ENCODE peak calls at places on chromosomes 16 and 17, in six cellular contexts. One of them, this sample, is unnamed.

GRCh38 chr16:17327671-17328335 is 143.0 kb downstream of the XYLT1 start:
- DNase-seq in T1000: no peak
- DNase-seq in neural progenitor cell: no peak
- DNase-seq in OCI-LY7: no peak
- DNase-seq in IMR-90: peak
- DNase-seq in AG09319: no peak
- DNase-seq in this sample: no peak

GRCh38 chr17:19508327-19508867 is 25.3 kb upstream of the SLC47A1 start:
- DNase-seq in T1000: no peak
- DNase-seq in neural progenitor cell: peak
- DNase-seq in OCI-LY7: peak
- DNase-seq in IMR-90: no peak
- DNase-seq in AG09319: no peak
- DNase-seq in this sample: no peak

GRCh38 chr16:83356266-83356665 is 451.5 kb upstream of the HSBP1 start:
- DNase-seq in T1000: no peak
- DNase-seq in neural progenitor cell: peak
- DNase-seq in OCI-LY7: peak
- DNase-seq in IMR-90: peak
- DNase-seq in AG09319: peak
- DNase-seq in this sample: peak

GRCh38 chr16:67240506-67240905 is 6.8 kb downstream of the FHOD1 start:
- DNase-seq in T1000: no peak
- DNase-seq in neural progenitor cell: no peak
- DNase-seq in OCI-LY7: no peak
- DNase-seq in IMR-90: peak
- DNase-seq in AG09319: no peak
- DNase-seq in this sample: no peak

GRCh38 chr17:47719411-47720152 is 13.5 kb upstream of the TBX21 start:
- DNase-seq in T1000: peak
- DNase-seq in neural progenitor cell: no peak
- DNase-seq in OCI-LY7: no peak
- DNase-seq in IMR-90: peak
- DNase-seq in AG09319: no peak
- DNase-seq in this sample: no peak

GRCh38 chr16:11359370-11359769 is 14.1 kb downstream of the RMI2 start:
- DNase-seq in T1000: peak
- DNase-seq in neural progenitor cell: no peak
- DNase-seq in OCI-LY7: no peak
- DNase-seq in IMR-90: peak
- DNase-seq in AG09319: no peak
- DNase-seq in this sample: no peak

GRCh38 chr17:35159926-35160325 is 12.3 kb downstream of the UNC45B start:
- DNase-seq in T1000: no peak
- DNase-seq in neural progenitor cell: no peak
- DNase-seq in OCI-LY7: no peak
- DNase-seq in IMR-90: no peak
- DNase-seq in AG09319: no peak
- DNase-seq in this sample: no peak

GRCh38 chr16:75195811-75196790 is 10.9 kb downstream of the CTRB2 start:
- DNase-seq in T1000: no peak
- DNase-seq in neural progenitor cell: no peak
- DNase-seq in OCI-LY7: no peak
- DNase-seq in IMR-90: no peak
- DNase-seq in AG09319: no peak
- DNase-seq in this sample: no peak

This sample was measured in smooth muscle cell of the brain vasculature.